ENCODE peak calls at places on chromosomes 7 and 10, in nine cellular contexts. L is neural progenitor cell; I is naive thymus-derived CD4-positive, alpha-beta T cell; U is fibroblast of lung; E is neuronal stem cell; F is CD8-positive, alpha-beta memory T cell; M is left ventricle myocardium inferior; D is Karpas-422; G is adipocyte. P is an unnamed sample. For H3K36me3 and H3K9me3, the result is how much of the 10 kb centered on the place peaks cover.

GRCh38 chr10:24503627-24504320 is 219.9 kb downstream of the ARHGAP21 start:
- DNase-seq in D (peak), M (no peak), I (no peak), E (peak), F (no peak), U (peak), L (peak), G (peak), P (peak)

GRCh38 chr7:115096262-115096661 is 174.4 kb downstream of the MDFIC start:
- DNase-seq in L (no peak), U (no peak), D (no peak), I (no peak), F (no peak), M (no peak), G (no peak), E (no peak), P (peak)

GRCh38 chr10:11689945-11690736 is 52.0 kb upstream of the ECHDC3 start:
- DNase-seq in I (no peak), F (no peak), E (no peak), L (no peak), U (peak), D (no peak), M (no peak), G (no peak), P (no peak)

GRCh38 chr10:4331150-4331549 is 494.9 kb upstream of the AKR1E2 start:
- DNase-seq in I (no peak), U (no peak), L (no peak), E (no peak), D (no peak), F (no peak), G (no peak), M (no peak), P (no peak)

GRCh38 chr7:101112233-101112632 is 14.7 kb upstream of the SERPINE1 start:
- DNase-seq in I (no peak), U (peak), F (no peak), M (peak), G (no peak), D (no peak), L (no peak), E (no peak), P (no peak)

GRCh38 chr10:122199689-122200088 is 71.4 kb upstream of the BTBD16 start:
- DNase-seq in U (no peak), M (no peak), L (no peak), I (no peak), D (no peak), G (no peak), F (no peak), E (no peak), P (no peak)

GRCh38 chr10:120588311-120588710 is 131.3 kb downstream of the PLPP4 start:
- DNase-seq in M (no peak), U (peak), G (no peak), L (no peak), D (no peak), I (no peak), F (no peak), E (no peak), P (no peak)

GRCh38 chr10:92757720-92758119 is 68.0 kb downstream of the HHEX start:
- DNase-seq in D (peak), F (no peak), L (no peak), U (no peak), I (no peak), G (no peak), M (no peak), E (no peak), P (no peak)

GRCh38 chr10:31490858-31491504 is 172.0 kb downstream of the ZEB1 start:
- DNase-seq in G (peak), U (peak), D (peak), I (peak), E (peak), L (peak), F (no peak), M (no peak), P (no peak)

GRCh38 chr10:101961591-101962498 is 94.1 kb downstream of the ARMH3 start:
- DNase-seq in D (no peak), I (no peak), M (peak), G (peak), F (no peak), L (no peak), E (no peak), U (peak), P (peak)

GRCh38 chr10:59099536-59099935 is 76.9 kb upstream of the PHYHIPL start:
- DNase-seq in U (no peak), D (no peak), F (no peak), L (no peak), G (no peak), I (no peak), M (no peak), E (no peak), P (no peak)

GRCh38 chr10:26408858-26409494 is 29.2 kb upstream of the APBB1IP start:
- DNase-seq in M (no peak), L (no peak), G (no peak), E (no peak), I (no peak), U (no peak), D (no peak), F (no peak), P (no peak)

GRCh38 chr7:101678713-101679112 is 49.6 kb upstream of the MYL10 start:
- DNase-seq in G (no peak), D (no peak), E (no peak), U (peak), F (no peak), L (no peak), I (no peak), M (no peak), P (peak)

GRCh38 chr10:101694674-101695403 is at the start of gene FBXW4:
- DNase-seq in E (peak), M (peak), I (peak), L (peak), D (peak), U (peak), G (peak), F (peak), P (peak)

GRCh38 chr7:122767339-122767738 is 64.6 kb upstream of the RNF148 start:
- DNase-seq in G (no peak), U (no peak), I (no peak), E (peak), D (no peak), M (no peak), L (peak), F (no peak), P (no peak)

GRCh38 chr10:6647811-6648526 is 67.9 kb upstream of the PRKCQ start:
- DNase-seq in M (no peak), L (peak), I (peak), G (peak), F (peak), D (peak), E (peak), U (peak), P (peak)

GRCh38 chr10:818526-819220 is 112.8 kb downstream of the LARP4B start:
- DNase-seq in E (no peak), G (no peak), U (no peak), I (no peak), M (no peak), D (no peak), L (no peak), F (no peak), P (no peak)
- H3K36me3 ChIP-seq in E (half or more), G (half or more), U (under half), I (under half), M (half or more), D (half or more), L (under half), F (half or more), P (half or more)

DNA sequence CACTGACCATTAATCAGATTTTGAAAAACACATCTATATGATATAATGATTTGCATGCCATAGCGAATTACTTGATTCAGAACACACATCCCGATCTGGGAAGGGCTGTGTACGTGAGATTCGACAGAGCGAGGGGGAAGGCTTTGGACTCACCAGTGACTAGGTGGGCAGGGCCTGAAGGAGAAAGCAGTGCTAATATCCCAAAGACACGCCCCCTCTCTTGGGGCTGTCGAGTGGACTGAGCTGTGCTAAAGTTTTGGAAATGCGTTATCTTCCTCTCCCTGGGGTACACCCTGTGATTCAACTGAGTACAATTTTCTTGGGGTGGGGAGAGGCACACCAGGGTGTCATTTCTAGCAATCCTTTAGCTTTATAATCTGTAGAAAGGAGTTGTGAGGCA is 1.8 kb downstream of the LRRC17 start:
- DNase-seq in F (no peak), G (no peak), L (peak), I (no peak), M (peak), U (peak), D (no peak), E (no peak), P (no peak)
- H3K4me3 ChIP-seq in F (no peak), G (peak), L (no peak), I (no peak), M (peak), U (peak), D (no peak), E (no peak), P (no peak)

DNA sequence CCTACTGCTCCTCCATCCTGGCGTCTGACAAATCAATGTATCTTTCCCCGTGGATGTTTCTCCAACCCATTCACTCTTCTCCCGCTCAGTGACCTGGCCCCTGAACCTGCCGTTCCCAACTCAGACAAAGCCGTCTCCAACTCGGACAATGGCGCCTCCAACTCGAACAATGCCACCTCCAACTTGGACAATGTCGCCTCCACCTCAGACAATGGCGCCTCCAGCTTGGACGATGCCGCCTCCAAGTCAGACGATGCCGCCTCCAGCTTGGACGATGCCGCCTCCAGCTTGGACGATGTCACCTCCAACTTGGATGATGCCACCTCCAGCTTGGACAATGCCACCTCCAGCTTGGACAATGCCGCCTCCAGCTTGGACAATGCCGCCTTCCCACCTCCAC is 608.6 kb downstream of the DNAJB6 start:
- DNase-seq in I (no peak), U (no peak), F (no peak), L (no peak), E (no peak), G (no peak), M (no peak), D (no peak), P (no peak)
- H3K9me3 ChIP-seq in I (under half), U (under half), F (under half), L (under half), E (under half), G (under half), M (under half), D (under half), P (under half)

GRCh38 chr7:81714306-81714705 is 55.5 kb downstream of the HGF start:
- DNase-seq in U (peak), E (no peak), L (no peak), D (no peak), F (no peak), M (no peak), G (no peak), I (no peak), P (no peak)
- H3K36me3 ChIP-seq in U (under half), E (under half), L (under half), D (under half), F (under half), M (under half), G (under half), I (under half), P (half or more)